ENCODE peak calls at places on chromosomes 2 and 18, in eight cellular contexts. D, X, P, M, T, L, Q and A are unnamed samples.

GRCh38 chr2:55946793-55947192 is 23.2 kb upstream of the EFEMP1 start:
- DNase-seq in M (no peak), P (no peak), Q (no peak), D (no peak), X (no peak), T (no peak), L (no peak), A (no peak)

GRCh38 chr2:190859347-190860297 is 21.0 kb upstream of the GLS start:
- DNase-seq in T (no peak), P (no peak), D (no peak), L (no peak), Q (no peak), X (peak; percentile 27), M (no peak), A (no peak)

GRCh38 chr2:60756097-60757087 is at the start of gene PAPOLG:
- DNase-seq in X (peak; percentile 96), P (peak; percentile 98), L (peak; percentile 92), D (peak; percentile 69), Q (peak; percentile 92), M (peak; percentile 93), T (peak; percentile 99), A (peak; percentile 98)

GRCh38 chr18:50092250-50092780 is 102.6 kb downstream of the MYO5B start:
- DNase-seq in T (no peak), Q (no peak), P (no peak), L (no peak), D (no peak), M (no peak), X (no peak), A (no peak)

GRCh38 chr2:190489475-190489874 is 45.0 kb downstream of the NEMP2 start:
- DNase-seq in D (no peak), X (no peak), P (no peak), T (no peak), L (no peak), Q (no peak), M (no peak), A (no peak)

GRCh38 chr2:37350034-37350433 is 5.6 kb downstream of the QPCT start:
- DNase-seq in D (no peak), M (peak; percentile 26), L (no peak), X (no peak), P (no peak), Q (no peak), T (no peak), A (peak; percentile 22)

GRCh38 chr2:26946841-26947784 is 23.3 kb upstream of the MAPRE3 start:
- DNase-seq in T (peak; percentile 81), M (peak; percentile 32), L (no peak), D (no peak), Q (no peak), X (no peak), P (peak; percentile 36), A (no peak)

GRCh38 chr2:119749405-119750066 is 10.2 kb upstream of the PTPN4 start:
- DNase-seq in P (no peak), Q (no peak), T (no peak), X (peak; percentile 57), D (no peak), M (no peak), L (no peak), A (no peak)

GRCh38 chr18:6810191-6810590 is 80.7 kb downstream of the ARHGAP28 start:
- DNase-seq in D (no peak), T (no peak), M (no peak), X (no peak), L (no peak), Q (no peak), P (no peak), A (no peak)

GRCh38 chr18:48715651-48716354 is 177.0 kb downstream of the CTIF start:
- DNase-seq in D (no peak), Q (no peak), L (peak; percentile 81), P (peak; percentile 54), T (no peak), M (peak; percentile 62), X (no peak), A (no peak)

GRCh38 chr18:7626922-7627440 is 59.9 kb downstream of the PTPRM start:
- DNase-seq in T (no peak), Q (no peak), X (peak; percentile 9), D (no peak), P (peak; percentile 29), L (no peak), M (no peak), A (no peak)

GRCh38 chr2:123816203-123816602 is 208.9 kb upstream of the CNTNAP5 start:
- DNase-seq in D (no peak), X (no peak), M (no peak), L (no peak), P (no peak), Q (no peak), T (no peak), A (no peak)

GRCh38 chr2:142693171-142693950 is 184.1 kb upstream of the KYNU start:
- DNase-seq in T (no peak), D (no peak), L (no peak), P (no peak), Q (no peak), X (no peak), M (no peak), A (no peak)

GRCh38 chr2:147630585-147630984 is 214.2 kb upstream of the ACVR2A start:
- DNase-seq in M (no peak), D (no peak), P (no peak), X (no peak), Q (no peak), T (no peak), L (no peak), A (no peak)

GRCh38 chr2:169961911-169962310 is 134.7 kb downstream of the UBR3 start:
- DNase-seq in Q (no peak), X (no peak), D (peak; percentile 4), P (no peak), L (no peak), M (peak; percentile 49), T (no peak), A (no peak)

GRCh38 chr2:43426305-43427031 is 169.4 kb downstream of the THADA start:
- DNase-seq in Q (peak; percentile 55), D (peak; percentile 81), X (peak; percentile 84), L (no peak), T (no peak), P (peak; percentile 44), M (peak; percentile 84), A (no peak)

GRCh38 chr2:20488782-20489181 is 41.9 kb downstream of the RHOB start:
- DNase-seq in Q (no peak), D (no peak), M (no peak), X (no peak), P (no peak), T (no peak), L (no peak), A (no peak)

GRCh38 chr2:86298411-86299390 is 38.7 kb downstream of the REEP1 start:
- DNase-seq in D (no peak), L (peak; percentile 26), T (peak; percentile 37), P (no peak), X (peak; percentile 13), Q (no peak), M (peak; percentile 24), A (no peak)

GRCh38 chr18:78915446-78916008 is 64.1 kb upstream of the SALL3 start:
- DNase-seq in M (no peak), T (no peak), L (no peak), X (no peak), D (no peak), P (no peak), Q (no peak), A (no peak)

GRCh38 chr2:9465170-9465569 is 9.2 kb upstream of the IAH1 start:
- DNase-seq in D (no peak), P (no peak), Q (no peak), T (no peak), X (no peak), M (no peak), L (no peak), A (no peak)
- TF ChIP-seq CTCF in D (no peak), P (no peak), Q (no peak), T (no peak), X (no peak), M (no peak), L (no peak), A (no peak)

DNA sequence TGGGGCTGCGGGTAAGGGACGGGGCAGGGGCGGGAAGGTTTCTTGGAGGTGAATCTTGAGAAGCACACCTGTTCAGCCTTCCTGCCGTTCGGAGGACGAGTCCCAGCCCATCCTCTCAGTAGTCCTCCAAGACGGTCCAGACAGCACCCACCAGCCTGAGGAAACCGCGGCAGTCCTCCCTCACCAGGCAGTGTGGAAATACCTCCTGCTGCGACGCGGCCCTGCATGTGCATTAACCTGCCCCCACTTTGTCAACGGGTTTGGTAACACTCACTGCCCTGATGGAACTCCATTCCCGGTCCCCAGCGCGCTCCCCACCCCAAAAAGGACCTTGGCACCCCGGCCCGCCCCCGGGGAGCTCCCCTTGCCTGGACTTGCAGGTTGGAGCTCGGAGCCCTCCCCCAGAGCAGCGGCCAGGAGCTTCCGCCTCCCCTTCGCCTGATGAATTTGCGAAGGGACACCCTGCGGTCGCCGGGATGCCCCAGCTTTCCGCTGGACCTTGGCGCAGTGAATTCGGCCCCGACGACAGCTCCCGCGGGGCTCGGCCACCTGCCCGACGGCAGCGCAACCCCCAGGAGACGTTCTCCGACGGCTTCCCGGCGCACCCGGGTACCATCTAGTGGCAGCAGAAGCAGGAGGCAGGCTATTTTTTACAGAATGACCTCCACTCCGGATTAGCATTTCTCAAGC is 31.5 kb downstream of the ACVR1C start:
- DNase-seq in L (no peak), P (no peak), T (peak; percentile 44), D (no peak), Q (no peak), M (no peak), X (peak; percentile 46), A (peak; percentile 78)
- TF ChIP-seq CTCF in L (peak; percentile 26), P (peak; percentile 40), T (peak; percentile 52), D (peak; percentile 62), Q (no peak), M (peak; percentile 16), X (peak; percentile 9), A (peak; percentile 38)

DNA sequence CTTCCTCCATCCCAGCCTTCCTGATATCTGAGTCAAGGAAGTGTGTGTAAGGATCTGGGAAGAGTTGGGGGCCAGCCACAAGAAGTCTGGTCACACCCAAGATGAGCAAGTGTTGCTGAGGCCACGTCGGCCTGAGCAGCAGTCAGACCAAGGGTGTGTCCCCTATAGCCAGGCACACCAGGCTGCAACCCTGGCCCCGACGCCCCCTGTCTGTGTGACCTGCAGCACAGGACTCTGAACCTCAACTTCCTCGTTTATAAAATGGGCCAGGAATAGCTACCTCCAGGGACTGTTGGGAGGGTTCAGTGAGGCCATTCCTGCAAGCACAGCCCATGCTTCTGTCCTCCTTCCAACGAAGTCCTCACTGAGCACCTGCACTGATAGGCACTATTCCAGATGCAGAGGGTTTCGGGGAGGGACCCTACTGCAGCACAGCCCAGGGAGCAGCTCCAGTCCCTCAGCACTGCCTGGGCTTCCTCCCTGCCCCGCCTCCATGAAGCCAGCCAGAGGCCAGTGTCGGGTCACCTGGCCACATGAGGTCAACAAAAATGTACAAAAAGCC is 13.3 kb downstream of the LIMS2 start:
- DNase-seq in L (no peak), X (no peak), T (no peak), D (no peak), Q (no peak), P (no peak), M (peak; percentile 38), A (no peak)
- TF ChIP-seq CTCF in L (no peak), X (no peak), T (no peak), D (no peak), Q (no peak), P (no peak), M (no peak), A (no peak)

DNA sequence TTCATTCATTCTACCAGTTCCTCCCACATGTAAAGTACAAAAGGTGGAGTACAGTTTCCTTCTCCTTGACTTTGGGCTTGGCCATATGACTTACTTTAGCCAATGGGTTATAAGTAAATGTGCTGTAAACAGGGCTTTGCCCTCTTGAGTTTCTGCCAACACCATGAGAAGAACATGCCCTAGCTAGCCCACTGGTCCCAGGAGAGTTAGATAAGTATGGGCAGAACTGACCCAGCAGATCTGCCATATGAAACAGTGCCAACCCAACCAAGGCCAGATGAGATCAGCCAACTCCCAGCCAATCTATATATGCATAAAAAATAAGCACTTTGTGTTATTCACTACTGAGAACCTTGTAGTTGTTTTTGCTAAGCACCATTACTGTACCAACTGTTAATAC is 25.5 kb downstream of the ZC3H8 start:
- DNase-seq in D (no peak), M (peak; percentile 45), Q (no peak), P (no peak), L (no peak), X (peak; percentile 88), T (no peak), A (no peak)
- TF ChIP-seq CTCF in D (no peak), M (no peak), Q (no peak), P (no peak), L (no peak), X (no peak), T (no peak), A (no peak)